ENCODE peak calls at places on chromosomes 1 and 21, in nine cellular contexts. J is mammary epithelial cell; D is foreskin fibroblast; Z is RWPE1; W is ovary; P is GM13976; U is kidney; I is CD4-positive, alpha-beta T cell; N is astrocyte of the spinal cord. K is an unnamed sample.

GRCh38 chr1:11485191-11485590 is 6.2 kb downstream of the DISP3 start:
- DNase-seq in J (no peak), D (no peak), Z (no peak), W (no peak), P (no peak), U (no peak), I (no peak), N (no peak), K (no peak)

GRCh38 chr1:232764458-232765231 is 40.6 kb upstream of the MAP10 start:
- DNase-seq in J (no peak), D (no peak), Z (no peak), W (no peak), P (no peak), U (no peak), I (no peak), N (no peak), K (no peak)

GRCh38 chr1:229625893-229626831 is at the start of the genes TAF5L and URB2:
- DNase-seq in J (peak; percentile 90), D (peak; percentile 93), Z (peak; percentile 93), W (peak; percentile 89), P (peak; percentile 97), U (peak; percentile 95), I (peak; percentile 78), N (peak; percentile 88), K (peak; percentile 84)

GRCh38 chr1:229384822-229385221 is 42.0 kb upstream of the CCSAP start:
- DNase-seq in J (no peak), D (no peak), Z (no peak), W (no peak), P (no peak), U (no peak), I (no peak), N (no peak), K (no peak)

GRCh38 chr1:234977891-234978396 is 150.7 kb downstream of the TOMM20 start:
- DNase-seq in J (no peak), D (no peak), Z (no peak), W (no peak), P (no peak), U (no peak), I (no peak), N (no peak), K (no peak)

GRCh38 chr21:14917762-14918161 is 147.0 kb downstream of the NRIP1 start:
- DNase-seq in J (no peak), D (no peak), Z (no peak), W (no peak), P (no peak), U (no peak), I (no peak), N (no peak), K (no peak)

GRCh38 chr1:27402349-27402754 is 9.9 kb downstream of the GPR3 start:
- DNase-seq in J (peak; percentile 54), D (no peak), Z (no peak), W (peak; percentile 71), P (peak; percentile 45), U (peak; percentile 92), I (no peak), N (peak; percentile 70), K (peak; percentile 92)

GRCh38 chr1:234721476-234722266 is 111.7 kb upstream of the IRF2BP2 start:
- DNase-seq in J (no peak), D (peak; percentile 90), Z (no peak), W (peak; percentile 74), P (no peak), U (peak; percentile 88), I (no peak), N (peak; percentile 91), K (peak; percentile 77)

GRCh38 chr1:27341525-27342252 is at the start of gene SYTL1:
- DNase-seq in J (peak; percentile 86), D (peak; percentile 67), Z (peak; percentile 84), W (no peak), P (peak; percentile 86), U (peak; percentile 85), I (peak; percentile 58), N (peak; percentile 62), K (peak; percentile 53)

GRCh38 chr1:228074954-228075730 is 7.4 kb upstream of the ARF1 start:
- DNase-seq in J (no peak), D (no peak), Z (no peak), W (no peak), P (no peak), U (peak; percentile 67), I (no peak), N (no peak), K (peak; percentile 33)

GRCh38 chr1:239719642-239720258 is 333.4 kb downstream of the CHRM3 start:
- DNase-seq in J (no peak), D (no peak), Z (no peak), W (no peak), P (no peak), U (no peak), I (peak; percentile 33), N (no peak), K (no peak)

GRCh38 chr1:25832336-25833037 is 12.7 kb downstream of the MTFR1L start:
- DNase-seq in J (peak; percentile 38), D (no peak), Z (peak; percentile 41), W (no peak), P (no peak), U (no peak), I (no peak), N (no peak), K (no peak)

GRCh38 chr1:201348211-201348566 is 29.3 kb downstream of the TNNT2 start:
- DNase-seq in J (peak; percentile 45), D (peak; percentile 33), Z (peak; percentile 91), W (no peak), P (peak; percentile 77), U (peak; percentile 74), I (no peak), N (peak; percentile 45), K (no peak)

GRCh38 chr1:147539122-147539575 is 2.2 kb upstream of the BCL9 start:
- DNase-seq in J (peak; percentile 81), D (peak; percentile 90), Z (peak; percentile 84), W (no peak), P (no peak), U (no peak), I (no peak), N (peak; percentile 97), K (peak; percentile 78)

GRCh38 chr1:40977721-40978120 is 1.8 kb upstream of the CTPS1 start:
- DNase-seq in J (no peak), D (no peak), Z (no peak), W (no peak), P (no peak), U (no peak), I (no peak), N (no peak), K (no peak)

DNA sequence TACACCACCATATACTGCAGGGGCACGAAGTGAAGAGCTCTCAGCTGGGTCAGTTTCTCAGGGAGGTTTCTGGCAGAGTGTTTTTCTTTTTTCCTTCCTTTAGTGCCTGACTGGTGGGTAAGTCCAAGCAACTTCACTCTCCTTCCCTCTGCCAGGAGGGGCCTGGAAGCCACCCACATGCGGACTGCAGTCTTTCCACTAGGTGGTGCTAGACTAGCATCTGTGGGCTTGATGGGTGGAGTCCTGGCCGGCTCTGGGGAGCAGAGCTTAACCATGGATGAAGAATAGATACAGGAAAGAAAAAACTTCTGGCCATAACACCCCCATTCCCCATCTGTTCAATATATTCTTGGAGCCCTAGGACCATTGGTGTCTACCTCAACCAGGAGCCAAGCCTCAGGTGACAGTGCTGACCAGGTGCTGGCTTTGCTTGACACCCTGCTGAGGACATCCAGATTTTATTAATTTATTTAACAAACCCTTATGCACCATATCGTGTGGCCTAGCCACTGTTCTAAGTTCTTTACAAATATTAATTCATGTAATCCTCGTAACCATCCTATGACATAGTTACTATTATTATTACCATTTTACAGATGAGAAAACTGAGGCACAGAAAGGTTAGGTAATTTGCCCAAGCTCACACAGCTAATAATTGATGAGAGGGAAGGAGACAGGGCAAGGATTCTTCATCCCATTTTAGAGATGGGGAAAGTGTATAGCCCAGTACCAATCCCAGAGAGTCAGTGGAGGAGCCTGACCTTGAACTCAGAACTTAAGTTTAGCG is 126.7 kb upstream of the CSF3R start:
- DNase-seq in J (peak; percentile 48), D (peak; percentile 18), Z (peak; percentile 65), W (no peak), P (peak; percentile 80), U (no peak), I (peak; percentile 5), N (peak; percentile 5), K (peak; percentile 26)
- TF ChIP-seq CTCF in J (peak; percentile 80), D (peak; percentile 53), Z (peak; percentile 49), W (no peak), P (peak; percentile 66), U (peak; percentile 65), I (peak; percentile 24), N (peak; percentile 63), K (peak; percentile 48)

GRCh38 chr1:88029899-88030298 is 654.2 kb upstream of the PKN2 start:
- DNase-seq in J (no peak), D (no peak), Z (no peak), W (no peak), P (no peak), U (no peak), I (no peak), N (no peak), K (no peak)

DNA sequence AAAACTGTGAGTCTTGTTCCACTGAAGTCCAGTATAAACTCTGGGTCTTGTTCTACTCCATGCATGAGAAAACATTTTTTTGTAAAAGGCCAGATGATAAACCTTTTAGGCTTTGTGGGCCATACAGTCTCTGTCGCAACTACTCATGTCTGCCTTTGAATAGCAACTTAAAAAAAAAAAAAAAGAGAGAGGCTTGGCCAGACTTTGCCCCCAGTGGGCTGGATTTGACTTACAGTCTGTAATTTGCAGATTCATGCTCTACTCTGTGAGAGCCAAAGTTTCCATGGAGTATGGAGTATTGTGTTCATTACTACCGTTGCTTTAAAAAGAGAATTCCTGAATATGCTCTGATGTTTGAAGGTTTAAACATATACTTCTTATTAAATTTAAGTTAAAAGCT is 654.9 kb upstream of the PKN2 start:
- DNase-seq in J (no peak), D (no peak), Z (no peak), W (no peak), P (no peak), U (no peak), I (no peak), N (no peak), K (no peak)
- TF ChIP-seq CTCF in J (no peak), D (no peak), Z (no peak), W (no peak), P (no peak), U (no peak), I (no peak), N (no peak), K (no peak)

GRCh38 chr1:57300186-57300585 is 123.7 kb downstream of the DAB1 start:
- DNase-seq in J (no peak), D (no peak), Z (no peak), W (no peak), P (no peak), U (no peak), I (no peak), N (no peak), K (no peak)

GRCh38 chr1:57296726-57297252 is 127.1 kb downstream of the DAB1 start:
- DNase-seq in J (no peak), D (no peak), Z (no peak), W (no peak), P (no peak), U (no peak), I (no peak), N (no peak), K (no peak)

GRCh38 chr1:57293214-57293613 is 130.6 kb downstream of the DAB1 start:
- DNase-seq in J (no peak), D (no peak), Z (no peak), W (no peak), P (no peak), U (no peak), I (no peak), N (no peak), K (no peak)

GRCh38 chr1:57295326-57295725 is 128.5 kb downstream of the DAB1 start:
- DNase-seq in J (no peak), D (no peak), Z (no peak), W (no peak), P (no peak), U (no peak), I (no peak), N (no peak), K (no peak)
- TF ChIP-seq CTCF in J (no peak), D (no peak), Z (no peak), W (no peak), P (no peak), U (no peak), I (no peak), N (no peak), K (no peak)

GRCh38 chr1:155071701-155072100 is 6.9 kb upstream of the EFNA3 start:
- DNase-seq in J (no peak), D (no peak), Z (no peak), W (no peak), P (no peak), U (peak; percentile 61), I (no peak), N (no peak), K (no peak)
- TF ChIP-seq CTCF in J (no peak), D (no peak), Z (no peak), W (no peak), P (no peak), U (no peak), I (no peak), N (no peak), K (no peak)